ENCODE peak calls at places on chromosomes 7 and 10, in ten cellular contexts. A is PC-3, T is K562, I is cardiac muscle cell, J is transverse colon, P is heart right ventricle, W is small intestine, M is fibroblast of lung, D is heart left ventricle, H is GM23248. R is an unnamed sample.

GRCh38 chr10:87660484-87661133 is 931 bp downstream of the PAPSS2 start:
- DNase-seq in I (peak; percentile 79), J (peak; percentile 58), W (peak; percentile 66), P (no peak), T (peak; percentile 63), D (peak; percentile 43), A (no peak), M (peak; percentile 74), H (peak; percentile 72), R (no peak)

GRCh38 chr10:7333995-7334964 is 76.6 kb downstream of the SFMBT2 start:
- DNase-seq in A (no peak), H (no peak), P (no peak), D (peak; percentile 44), W (no peak), T (no peak), J (no peak), M (peak; percentile 79), I (peak; percentile 35), R (no peak)

GRCh38 chr10:61464461-61465215 is 11.5 kb upstream of the TMEM26 start:
- DNase-seq in P (no peak), A (peak; percentile 94), H (peak; percentile 84), M (peak; percentile 81), I (peak; percentile 54), D (no peak), J (no peak), W (no peak), T (no peak), R (no peak)

GRCh38 chr10:100713859-100714565 is 31.4 kb upstream of the PAX2 start:
- DNase-seq in D (no peak), H (no peak), J (no peak), W (no peak), T (no peak), A (no peak), I (no peak), P (no peak), M (no peak), R (no peak)

GRCh38 chr10:15748137-15748536 is 28.4 kb upstream of the ITGA8 start:
- DNase-seq in H (no peak), I (no peak), J (peak; percentile 35), A (no peak), M (peak; percentile 47), D (no peak), T (no peak), W (no peak), P (no peak), R (no peak)

GRCh38 chr7:45969940-45970339 is 48.9 kb upstream of the IGFBP3 start:
- DNase-seq in I (no peak), P (no peak), D (no peak), H (no peak), J (no peak), T (no peak), A (no peak), M (no peak), W (no peak), R (no peak)

GRCh38 chr10:122165914-122166313 is 105.2 kb upstream of the BTBD16 start:
- DNase-seq in P (no peak), A (no peak), D (no peak), I (no peak), J (no peak), H (no peak), M (no peak), T (no peak), W (no peak), R (no peak)

GRCh38 chr7:34759477-34760125 is 101.6 kb downstream of the NPSR1 start:
- DNase-seq in W (peak; percentile 27), D (no peak), I (peak; percentile 66), H (peak; percentile 58), M (peak; percentile 54), J (no peak), A (peak; percentile 65), P (no peak), T (peak; percentile 30), R (peak; percentile 61)

GRCh38 chr7:134420509-134421125 is 38.3 kb downstream of the AKR1B1 start:
- DNase-seq in T (peak; percentile 74), D (no peak), M (peak; percentile 69), I (peak; percentile 84), J (peak; percentile 54), A (peak; percentile 79), W (peak; percentile 87), P (no peak), H (peak; percentile 81), R (peak; percentile 68)

GRCh38 chr7:778968-779451 is 51.9 kb upstream of the PRKAR1B start:
- DNase-seq in I (no peak), W (no peak), J (no peak), M (peak; percentile 25), D (no peak), P (no peak), A (no peak), T (no peak), H (no peak), R (no peak)

GRCh38 chr7:55641273-55641691 is 69.0 kb upstream of the VOPP1 start:
- DNase-seq in M (peak; percentile 85), H (peak; percentile 90), W (peak; percentile 69), T (peak; percentile 68), P (no peak), A (peak; percentile 87), D (peak; percentile 30), J (peak; percentile 33), I (peak; percentile 89), R (peak; percentile 78)

GRCh38 chr10:117007080-117007479 is 2.1 kb upstream of the SHTN1 start:
- DNase-seq in J (no peak), T (peak; percentile 65), M (peak; percentile 80), A (peak; percentile 87), D (no peak), I (peak; percentile 73), P (no peak), W (no peak), H (peak; percentile 86), R (no peak)

GRCh38 chr7:127847641-127848040 is 183.6 kb downstream of the LRRC4 start:
- DNase-seq in H (no peak), T (no peak), W (no peak), I (no peak), J (no peak), A (no peak), D (no peak), P (no peak), M (no peak), R (no peak)

DNA sequence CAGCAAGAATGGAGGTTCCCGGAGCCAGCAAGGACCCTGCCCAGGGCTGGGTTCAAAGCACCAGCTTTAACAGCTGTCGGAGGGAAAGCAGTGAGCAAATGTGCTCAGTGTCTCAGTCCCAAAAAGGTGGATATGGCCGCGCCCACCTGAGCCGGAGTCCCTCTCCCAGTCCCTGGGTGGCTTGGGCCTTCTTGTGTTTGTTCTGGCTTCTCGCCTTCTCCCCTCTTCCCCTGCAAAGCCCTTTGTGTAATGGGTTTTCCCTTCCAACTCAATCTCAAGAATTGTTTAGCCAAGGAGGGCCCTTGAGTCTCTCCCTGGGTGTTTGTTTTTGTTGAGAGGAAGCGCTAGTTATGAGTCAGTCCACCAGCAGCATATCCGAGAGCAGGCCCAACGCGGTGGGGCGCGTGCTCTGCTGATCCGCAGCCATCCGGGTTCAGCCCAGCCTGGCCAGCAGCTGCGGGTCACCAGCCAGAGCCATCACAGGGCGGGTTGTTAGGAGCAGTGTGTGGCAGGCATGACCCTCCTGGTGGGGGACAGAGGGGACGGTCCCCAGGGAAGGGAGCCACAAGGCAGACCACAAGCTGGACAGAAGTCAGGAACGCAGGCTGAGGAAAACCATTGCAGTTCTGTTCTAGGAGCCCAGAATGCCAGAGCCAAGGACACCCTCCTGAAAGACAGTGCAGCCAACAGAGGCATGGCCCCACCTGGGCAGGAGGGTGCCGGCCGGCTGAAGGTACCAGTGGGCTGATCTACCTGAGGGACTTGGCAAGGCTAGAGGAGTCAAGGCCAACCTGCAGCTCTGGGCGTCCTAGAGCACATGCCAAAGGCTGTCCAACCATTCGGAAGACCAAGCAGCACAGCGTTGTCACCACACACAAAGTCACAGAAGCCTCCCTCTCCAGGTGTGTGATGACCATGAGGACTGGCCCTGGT is 21.3 kb downstream of the CALML3 start:
- DNase-seq in P (peak; percentile 56), I (peak; percentile 82), A (peak; percentile 60), H (no peak), M (peak; percentile 95), D (no peak), W (peak; percentile 58), J (peak; percentile 35), T (peak; percentile 54), R (no peak)
- H3K4me1 ChIP-seq in P (peaks cover 40% of the 10 kb centered on the region), I (peaks cover 12% of the 10 kb centered on the region), A (peaks cover 67% of the 10 kb centered on the region), H (peaks cover 27% of the 10 kb centered on the region), M (peaks cover 30% of the 10 kb centered on the region), D (peaks cover 4% of the 10 kb centered on the region), W (peaks cover 19% of the 10 kb centered on the region), J (peaks cover 50% of the 10 kb centered on the region), T (peaks cover 65% of the 10 kb centered on the region), R (no peaks in the 10 kb centered on the region)

GRCh38 chr7:5677538-5678294 is 103.7 kb downstream of the RNF216 start:
- DNase-seq in P (peak; percentile 63), I (peak; percentile 84), T (peak; percentile 65), J (peak; percentile 61), H (peak; percentile 86), D (peak; percentile 62), A (peak; percentile 70), W (no peak), M (peak; percentile 82), R (peak; percentile 92)
- H3K4me1 ChIP-seq in P (peaks cover 66% of the 10 kb centered on the region), I (peaks cover 13% of the 10 kb centered on the region), T (no peaks in the 10 kb centered on the region), J (peaks cover 22% of the 10 kb centered on the region), H (peaks cover 12% of the 10 kb centered on the region), D (peaks cover 31% of the 10 kb centered on the region), A (peaks cover 8% of the 10 kb centered on the region), W (no peaks in the 10 kb centered on the region), M (peaks cover 10% of the 10 kb centered on the region), R (peaks cover 53% of the 10 kb centered on the region)

GRCh38 chr7:77569514-77570232 is 32.6 kb downstream of the PTPN12 start:
- DNase-seq in M (no peak), I (peak; percentile 44), D (no peak), H (peak; percentile 28), T (no peak), P (no peak), W (no peak), J (no peak), A (no peak), R (no peak)

GRCh38 chr7:77563275-77563674 is 26.2 kb downstream of the PTPN12 start:
- DNase-seq in A (no peak), W (peak; percentile 9), J (no peak), H (no peak), I (no peak), P (no peak), T (no peak), D (no peak), M (no peak), R (no peak)

GRCh38 chr7:77570330-77571011 is 33.4 kb downstream of the PTPN12 start:
- DNase-seq in J (no peak), A (peak; percentile 8), T (no peak), H (peak; percentile 88), D (no peak), P (no peak), I (peak; percentile 74), M (peak; percentile 63), W (no peak), R (no peak)

GRCh38 chr7:77565917-77566316 is 28.8 kb downstream of the PTPN12 start:
- DNase-seq in I (peak; percentile 80), A (peak; percentile 75), T (no peak), P (no peak), M (peak; percentile 82), J (no peak), H (peak; percentile 92), D (no peak), W (no peak), R (no peak)

GRCh38 chr7:77566421-77566820 is 29.3 kb downstream of the PTPN12 start:
- DNase-seq in T (no peak), P (no peak), I (no peak), A (no peak), W (no peak), H (no peak), D (no peak), M (no peak), J (no peak), R (no peak)
- H3K4me1 ChIP-seq in T (peaks cover 4% of the 10 kb centered on the region), P (peaks cover 48% of the 10 kb centered on the region), I (peaks cover 13% of the 10 kb centered on the region), A (peaks cover 16% of the 10 kb centered on the region), W (no peaks in the 10 kb centered on the region), H (peaks cover 62% of the 10 kb centered on the region), D (peaks cover 16% of the 10 kb centered on the region), M (peaks cover 17% of the 10 kb centered on the region), J (peaks cover 15% of the 10 kb centered on the region), R (no peaks in the 10 kb centered on the region)

GRCh38 chr10:77306666-77307065 is 330.9 kb downstream of the KCNMA1 start:
- DNase-seq in W (no peak), D (no peak), A (no peak), H (no peak), I (no peak), T (no peak), M (no peak), J (no peak), P (no peak), R (no peak)
- H3K4me1 ChIP-seq in W (no peaks in the 10 kb centered on the region), D (no peaks in the 10 kb centered on the region), A (peaks cover 27% of the 10 kb centered on the region), H (peaks cover 16% of the 10 kb centered on the region), I (no peaks in the 10 kb centered on the region), T (no peaks in the 10 kb centered on the region), M (peaks cover 10% of the 10 kb centered on the region), J (no peaks in the 10 kb centered on the region), P (no peaks in the 10 kb centered on the region), R (no peaks in the 10 kb centered on the region)

R was measured in Karpas-422.